ENCODE peak calls at places on chromosomes 5 and 9, in nine cellular contexts. P is lung, C is A549, H is fibroblast of the aortic adventitia, R is heart left ventricle, S is K562, N is IMR-90, J is cardiac fibroblast, B is upper lobe of right lung. I is an unnamed sample.

GRCh38 chr9:79256691-79257213 is 315.0 kb upstream of the TLE4 start:
- DNase-seq in P (no peak), C (no peak), H (peak; percentile 23), R (no peak), S (no peak), N (peak; percentile 43), J (peak; percentile 29), B (no peak), I (no peak)

GRCh38 chr5:168878121-168878520 is 299.0 kb upstream of the PANK3 start:
- DNase-seq in P (no peak), C (no peak), H (no peak), R (no peak), S (no peak), N (no peak), J (no peak), B (no peak), I (no peak)

GRCh38 chr5:927172-928015 is 34.7 kb downstream of the TRIP13 start:
- DNase-seq in P (no peak), C (no peak), H (no peak), R (no peak), S (no peak), N (no peak), J (no peak), B (no peak), I (no peak)

GRCh38 chr9:76136986-76137385 is 246.5 kb downstream of the PCSK5 start:
- DNase-seq in P (no peak), C (peak; percentile 31), H (peak; percentile 64), R (no peak), S (no peak), N (peak; percentile 81), J (peak; percentile 55), B (no peak), I (no peak)

GRCh38 chr5:64939772-64940510 is 171.2 kb downstream of the CWC27 start:
- DNase-seq in P (peak; percentile 64), C (peak; percentile 56), H (peak; percentile 39), R (peak; percentile 17), S (no peak), N (peak; percentile 59), J (peak; percentile 42), B (peak; percentile 75), I (no peak)

GRCh38 chr9:89442501-89442978 is 55.4 kb downstream of the SEMA4D start:
- DNase-seq in P (no peak), C (no peak), H (no peak), R (no peak), S (no peak), N (no peak), J (no peak), B (no peak), I (no peak)

GRCh38 chr5:172433071-172433470 is 21.3 kb downstream of the SH3PXD2B start:
- DNase-seq in P (no peak), C (no peak), H (no peak), R (no peak), S (no peak), N (no peak), J (no peak), B (no peak), I (no peak)

GRCh38 chr5:73812457-73812856 is 186.5 kb downstream of the ARHGEF28 start:
- DNase-seq in P (no peak), C (no peak), H (no peak), R (no peak), S (no peak), N (no peak), J (no peak), B (no peak), I (no peak)

GRCh38 chr5:172490739-172491461 is 36.6 kb upstream of the SH3PXD2B start:
- DNase-seq in P (no peak), C (no peak), H (no peak), R (peak; percentile 12), S (no peak), N (no peak), J (no peak), B (no peak), I (no peak)

GRCh38 chr9:93068956-93069355 is 10.5 kb downstream of the SUSD3 start:
- DNase-seq in P (no peak), C (no peak), H (no peak), R (no peak), S (no peak), N (no peak), J (no peak), B (no peak), I (no peak)

GRCh38 chr5:5341531-5342292 is 80.8 kb upstream of the ICE1 start:
- DNase-seq in P (no peak), C (no peak), H (peak; percentile 53), R (no peak), S (no peak), N (no peak), J (peak; percentile 15), B (no peak), I (no peak)

GRCh38 chr9:90140131-90140818 is 502.3 kb downstream of the DIRAS2 start:
- DNase-seq in P (no peak), C (no peak), H (no peak), R (no peak), S (no peak), N (no peak), J (no peak), B (no peak), I (no peak)

GRCh38 chr9:124010665-124011321 is 775 bp upstream of the LHX2 start:
- DNase-seq in P (no peak), C (peak; percentile 52), H (no peak), R (no peak), S (no peak), N (no peak), J (peak; percentile 40), B (peak; percentile 10), I (peak; percentile 42)

GRCh38 chr9:95778957-95779356 is 96.5 kb upstream of the ERCC6L2 start:
- DNase-seq in P (peak; percentile 61), C (no peak), H (peak; percentile 73), R (peak; percentile 85), S (no peak), N (peak; percentile 93), J (peak; percentile 83), B (no peak), I (no peak)

GRCh38 chr5:106418196-106418595 is 1252.5 kb downstream of the EFNA5 start:
- DNase-seq in P (no peak), C (no peak), H (no peak), R (no peak), S (no peak), N (peak; percentile 69), J (no peak), B (no peak), I (no peak)

GRCh38 chr9:128551652-128552152 is 685 bp upstream of the SPTAN1 start:
- DNase-seq in P (no peak), C (no peak), H (no peak), R (no peak), S (no peak), N (no peak), J (peak; percentile 31), B (no peak), I (no peak)

GRCh38 chr5:67831081-67831480 is 384.5 kb upstream of the PIK3R1 start:
- DNase-seq in P (no peak), C (no peak), H (no peak), R (no peak), S (no peak), N (no peak), J (no peak), B (no peak), I (no peak)

GRCh38 chr9:5773324-5773999 is 59.5 kb downstream of the ERMP1 start:
- DNase-seq in P (no peak), C (no peak), H (no peak), R (no peak), S (no peak), N (no peak), J (no peak), B (no peak), I (no peak)
- TF ChIP-seq CTCF in P (no peak), C (peak; percentile 12), H (no peak), R (no peak), S (no peak), N (no peak), J (peak; percentile 9), B (no peak), I (no peak)

GRCh38 chr5:140791111-140791510 is 3.5 kb upstream of the PCDHA2 start:
- DNase-seq in P (no peak), C (no peak), H (no peak), R (no peak), S (no peak), N (no peak), J (no peak), B (no peak), I (no peak)

GRCh38 chr5:140780512-140780911 is 5.4 kb upstream of the PCDHA1 start:
- DNase-seq in P (no peak), C (no peak), H (no peak), R (no peak), S (no peak), N (no peak), J (no peak), B (no peak), I (no peak)

GRCh38 chr5:140785905-140786686 is at the start of gene PCDHA1:
- DNase-seq in P (no peak), C (peak; percentile 46), H (no peak), R (no peak), S (no peak), N (no peak), J (no peak), B (no peak), I (no peak)
- TF ChIP-seq CTCF in P (no peak), C (peak; percentile 23), H (no peak), R (no peak), S (peak; percentile 25), N (no peak), J (no peak), B (no peak), I (no peak)

GRCh38 chr5:14838396-14839319 is 32.9 kb downstream of the ANKH start:
- DNase-seq in P (no peak), C (no peak), H (no peak), R (no peak), S (no peak), N (no peak), J (no peak), B (no peak), I (no peak)
- TF ChIP-seq CTCF in P (no peak), C (no peak), H (no peak), R (no peak), S (no peak), N (no peak), J (no peak), B (no peak), I (no peak)

GRCh38 chr5:40483316-40483715 is 196.4 kb upstream of the PTGER4 start:
- DNase-seq in P (no peak), C (no peak), H (peak; percentile 50), R (no peak), S (no peak), N (no peak), J (peak; percentile 20), B (no peak), I (no peak)

GRCh38 chr5:40484495-40484894 is 195.2 kb upstream of the PTGER4 start:
- DNase-seq in P (no peak), C (no peak), H (no peak), R (no peak), S (no peak), N (no peak), J (no peak), B (no peak), I (no peak)

GRCh38 chr5:40485021-40485998 is 194.4 kb upstream of the PTGER4 start:
- DNase-seq in P (no peak), C (no peak), H (no peak), R (no peak), S (no peak), N (no peak), J (no peak), B (no peak), I (no peak)

GRCh38 chr5:40490464-40491083 is 189.1 kb upstream of the PTGER4 start:
- DNase-seq in P (no peak), C (no peak), H (no peak), R (no peak), S (no peak), N (no peak), J (no peak), B (no peak), I (no peak)

GRCh38 chr5:40486437-40487270 is 193.1 kb upstream of the PTGER4 start:
- DNase-seq in P (no peak), C (no peak), H (peak; percentile 38), R (no peak), S (no peak), N (peak; percentile 29), J (no peak), B (no peak), I (no peak)
- TF ChIP-seq CTCF in P (no peak), C (no peak), H (no peak), R (no peak), S (no peak), N (no peak), J (no peak), B (no peak), I (no peak)